ENCODE peak calls at places on chromosomes 4 and X, in seven cellular contexts. Y is activated CD8-positive, alpha-beta memory T cell treated with anti-CD3 and anti-CD28 coated beads for 48 hours; Z is ascending aorta; Q is GM04504; D is stomach; B is suprapubic skin; J is activated CD4-positive, alpha-beta T cell treated with anti-CD3 and anti-CD28 coated beads, Interleukin-2, amount 50 U/mL, for 24 hours. K is an unnamed sample.
A peak's percentile ranks its signal among the peaks of the same experiment; 100 is the strongest.

GRCh38 chrX:10483191-10483808 is 137.1 kb downstream of the MID1 start:
- DNase-seq in Y (no peak), Q (no peak), B (no peak), D (no peak), J (no peak), Z (no peak), K (no peak)

GRCh38 chr4:151952711-151953254 is 192.0 kb upstream of the GATB start:
- DNase-seq in B (no peak), Q (no peak), Y (no peak), Z (no peak), D (no peak), J (no peak), K (no peak)

GRCh38 chr4:28277931-28278330 is 1417.3 kb downstream of the STIM2 start:
- DNase-seq in D (no peak), B (no peak), Q (no peak), Y (no peak), Z (no peak), J (no peak), K (no peak)

GRCh38 chr4:6393066-6393465 is 79.3 kb downstream of the PPP2R2C start:
- DNase-seq in D (no peak), Y (no peak), Q (no peak), J (no peak), B (no peak), Z (no peak), K (no peak)

GRCh38 chrX:46254623-46255022 is 290.6 kb downstream of the ZNF674 start:
- DNase-seq in Z (no peak), Y (no peak), Q (no peak), B (no peak), J (no peak), D (no peak), K (no peak)

GRCh38 chr4:26803462-26803861 is 57.2 kb upstream of the STIM2 start:
- DNase-seq in J (no peak), Y (no peak), D (no peak), B (no peak), Z (no peak), Q (no peak), K (no peak)

GRCh38 chrX:65745992-65746391 is 78.5 kb downstream of the MSN start:
- DNase-seq in Y (no peak), D (no peak), B (no peak), Q (no peak), Z (no peak), J (no peak), K (no peak)

GRCh38 chr4:124686279-124686678 is 26.3 kb downstream of the ANKRD50 start:
- DNase-seq in Z (no peak), D (no peak), Y (no peak), B (no peak), J (no peak), Q (no peak), K (no peak)

GRCh38 chr4:26131711-26132110 is 189.1 kb upstream of the RBPJ start:
- DNase-seq in Y (no peak), Q (no peak), J (no peak), Z (no peak), B (no peak), D (no peak), K (peak; percentile 64)

K was measured in effector memory CD8-positive, alpha-beta T cell.